ENCODE peak calls at places on chromosomes 13 and 19, in six cellular contexts. One of them, this sample, is unnamed.

GRCh38 chr19:55777528-55777927 is 8.6 kb downstream of the RFPL4AL1 start:
- DNase-seq in Calu3: peak
- DNase-seq in HT-29: peak
- DNase-seq in ascending aorta: no peak
- DNase-seq in NCI-H146: no peak
- DNase-seq in anterior cingulate cortex: no peak
- DNase-seq in this sample: no peak

GRCh38 chr19:1131718-1132552 is 28.1 kb downstream of the GPX4 start:
- DNase-seq in ascending aorta: peak
- DNase-seq in HT-29: peak
- DNase-seq in Calu3: peak
- DNase-seq in NCI-H146: no peak
- DNase-seq in anterior cingulate cortex: peak
- DNase-seq in this sample: peak

GRCh38 chr19:4516199-4516938 is 1.9 kb downstream of the PLIN4 start:
- DNase-seq in anterior cingulate cortex: no peak
- DNase-seq in HT-29: no peak
- DNase-seq in ascending aorta: no peak
- DNase-seq in NCI-H146: no peak
- DNase-seq in Calu3: no peak
- DNase-seq in this sample: no peak

GRCh38 chr13:44429311-44429710 is 55.7 kb downstream of the SERP2 start:
- DNase-seq in NCI-H146: no peak
- DNase-seq in HT-29: no peak
- DNase-seq in ascending aorta: no peak
- DNase-seq in Calu3: no peak
- DNase-seq in anterior cingulate cortex: no peak
- DNase-seq in this sample: no peak

GRCh38 chr19:40754611-40755247 is 3.7 kb downstream of the SNRPA start:
- DNase-seq in Calu3: peak
- DNase-seq in HT-29: peak
- DNase-seq in NCI-H146: no peak
- DNase-seq in anterior cingulate cortex: no peak
- DNase-seq in ascending aorta: no peak
- DNase-seq in this sample: no peak

GRCh38 chr19:33740811-33741396 is 55.8 kb upstream of the KCTD15 start:
- DNase-seq in ascending aorta: no peak
- DNase-seq in NCI-H146: no peak
- DNase-seq in Calu3: peak
- DNase-seq in HT-29: peak
- DNase-seq in anterior cingulate cortex: no peak
- DNase-seq in this sample: peak

GRCh38 chr13:51435002-51435578 is 17.7 kb downstream of the INTS6 start:
- DNase-seq in Calu3: no peak
- DNase-seq in anterior cingulate cortex: no peak
- DNase-seq in ascending aorta: no peak
- DNase-seq in HT-29: peak
- DNase-seq in NCI-H146: no peak
- DNase-seq in this sample: peak

GRCh38 chr13:85652536-85652935 is 146.7 kb downstream of the SLITRK6 start:
- DNase-seq in Calu3: no peak
- DNase-seq in ascending aorta: no peak
- DNase-seq in anterior cingulate cortex: no peak
- DNase-seq in NCI-H146: no peak
- DNase-seq in HT-29: no peak
- DNase-seq in this sample: no peak

GRCh38 chr13:28792992-28793391 is 27.1 kb upstream of the MTUS2 start:
- DNase-seq in Calu3: no peak
- DNase-seq in anterior cingulate cortex: no peak
- DNase-seq in NCI-H146: no peak
- DNase-seq in HT-29: peak
- DNase-seq in ascending aorta: no peak
- DNase-seq in this sample: no peak

GRCh38 chr13:80572308-80572676 is 231.4 kb upstream of the SPRY2 start:
- DNase-seq in anterior cingulate cortex: no peak
- DNase-seq in NCI-H146: no peak
- DNase-seq in Calu3: no peak
- DNase-seq in HT-29: no peak
- DNase-seq in ascending aorta: no peak
- DNase-seq in this sample: no peak

GRCh38 chr13:40966298-40966697 is 52.8 kb downstream of the ELF1 start:
- DNase-seq in NCI-H146: no peak
- DNase-seq in ascending aorta: no peak
- DNase-seq in HT-29: no peak
- DNase-seq in anterior cingulate cortex: no peak
- DNase-seq in Calu3: no peak
- DNase-seq in this sample: no peak

GRCh38 chr19:3801412-3802096 is 15.4 kb upstream of the MATK start:
- DNase-seq in HT-29: no peak
- DNase-seq in Calu3: no peak
- DNase-seq in NCI-H146: peak
- DNase-seq in ascending aorta: no peak
- DNase-seq in anterior cingulate cortex: peak
- DNase-seq in this sample: no peak

GRCh38 chr19:8192227-8192820 is 16.8 kb upstream of the CERS4 start:
- DNase-seq in HT-29: no peak
- DNase-seq in anterior cingulate cortex: no peak
- DNase-seq in Calu3: no peak
- DNase-seq in ascending aorta: no peak
- DNase-seq in NCI-H146: no peak
- DNase-seq in this sample: no peak

GRCh38 chr19:29098091-29098490 is 114.9 kb downstream of the UQCRFS1 start:
- DNase-seq in Calu3: no peak
- DNase-seq in HT-29: no peak
- DNase-seq in NCI-H146: no peak
- DNase-seq in ascending aorta: no peak
- DNase-seq in anterior cingulate cortex: no peak
- DNase-seq in this sample: no peak

GRCh38 chr19:57317503-57317902 is 2.8 kb upstream of the ZNF543 start:
- DNase-seq in HT-29: no peak
- DNase-seq in NCI-H146: no peak
- DNase-seq in anterior cingulate cortex: no peak
- DNase-seq in Calu3: no peak
- DNase-seq in ascending aorta: no peak
- DNase-seq in this sample: no peak

GRCh38 chr13:112587359-112587766 is 590 bp downstream of the TUBGCP3 start:
- DNase-seq in ascending aorta: peak
- DNase-seq in NCI-H146: peak
- DNase-seq in HT-29: peak
- DNase-seq in Calu3: peak
- DNase-seq in anterior cingulate cortex: peak
- DNase-seq in this sample: peak

GRCh38 chr19:22619371-22619770 is 14.8 kb upstream of the ZNF492 start:
- DNase-seq in ascending aorta: no peak
- DNase-seq in Calu3: no peak
- DNase-seq in NCI-H146: no peak
- DNase-seq in anterior cingulate cortex: peak
- DNase-seq in HT-29: no peak
- DNase-seq in this sample: no peak

GRCh38 chr13:24097064-24097463 is 63.5 kb upstream of the SPATA13 start:
- DNase-seq in HT-29: no peak
- DNase-seq in ascending aorta: no peak
- DNase-seq in Calu3: peak
- DNase-seq in NCI-H146: no peak
- DNase-seq in anterior cingulate cortex: no peak
- DNase-seq in this sample: peak

GRCh38 chr19:16376649-16377048 is 52.0 kb downstream of the KLF2 start:
- DNase-seq in NCI-H146: no peak
- DNase-seq in HT-29: peak
- DNase-seq in Calu3: peak
- DNase-seq in anterior cingulate cortex: no peak
- DNase-seq in ascending aorta: no peak
- DNase-seq in this sample: no peak

GRCh38 chr13:49926019-49926418 is 10.1 kb downstream of the SPRYD7 start:
- DNase-seq in NCI-H146: no peak
- DNase-seq in Calu3: no peak
- DNase-seq in HT-29: no peak
- DNase-seq in anterior cingulate cortex: no peak
- DNase-seq in ascending aorta: no peak
- DNase-seq in this sample: no peak

GRCh38 chr13:26502826-26503225 is 54.7 kb upstream of the WASF3 start:
- DNase-seq in HT-29: no peak
- DNase-seq in ascending aorta: no peak
- DNase-seq in NCI-H146: peak
- DNase-seq in Calu3: no peak
- DNase-seq in anterior cingulate cortex: no peak
- DNase-seq in this sample: no peak

GRCh38 chr19:34475026-34475974 is 6.3 kb upstream of the WTIP start:
- DNase-seq in NCI-H146: no peak
- DNase-seq in ascending aorta: peak
- DNase-seq in anterior cingulate cortex: no peak
- DNase-seq in HT-29: no peak
- DNase-seq in Calu3: no peak
- DNase-seq in this sample: no peak

GRCh38 chr19:16143399-16144215 is at the start of gene HSH2D:
- DNase-seq in HT-29: peak
- DNase-seq in ascending aorta: peak
- DNase-seq in anterior cingulate cortex: no peak
- DNase-seq in NCI-H146: peak
- DNase-seq in Calu3: peak
- DNase-seq in this sample: peak

GRCh38 chr19:43526884-43527859 is at the start of gene ETHE1:
- DNase-seq in NCI-H146: peak
- DNase-seq in ascending aorta: peak
- DNase-seq in Calu3: peak
- DNase-seq in anterior cingulate cortex: peak
- DNase-seq in HT-29: peak
- DNase-seq in this sample: peak

GRCh38 chr13:97329331-97329730 is 104.6 kb upstream of the RAP2A start:
- DNase-seq in HT-29: no peak
- DNase-seq in ascending aorta: no peak
- DNase-seq in anterior cingulate cortex: no peak
- DNase-seq in Calu3: no peak
- DNase-seq in NCI-H146: no peak
- DNase-seq in this sample: no peak

This sample was measured in SW480.